ENCODE peak calls at places on chromosome 6, in eight cellular contexts. R, T, V, U, O, F, A and G are unnamed samples.

GRCh38 chr6:25311251-25311910 is 32.2 kb downstream of the CARMIL1 start:
- DNase-seq in A (peak; percentile 42), O (no peak), T (no peak), U (peak; percentile 71), F (no peak), R (no peak), V (no peak), G (no peak)

GRCh38 chr6:82057846-82058554 is 189.5 kb downstream of the IBTK start:
- DNase-seq in U (no peak), O (no peak), V (peak; percentile 85), T (no peak), R (no peak), F (no peak), A (peak; percentile 79), G (no peak)

GRCh38 chr6:8064638-8065518 is 689 bp upstream of the BLOC1S5 start:
- DNase-seq in O (no peak), V (no peak), A (no peak), T (no peak), U (no peak), R (no peak), F (no peak), G (no peak)

GRCh38 chr6:41599015-41599835 is 39.0 kb upstream of the MDFI start:
- DNase-seq in A (no peak), U (no peak), T (no peak), R (no peak), O (no peak), F (no peak), V (no peak), G (no peak)

GRCh38 chr6:134247271-134247833 is 70.6 kb downstream of the SGK1 start:
- DNase-seq in V (no peak), F (peak; percentile 38), U (no peak), A (no peak), R (no peak), O (no peak), T (no peak), G (no peak)

GRCh38 chr6:90135672-90136071 is 161.0 kb downstream of the BACH2 start:
- DNase-seq in U (no peak), F (no peak), T (no peak), V (peak; percentile 47), R (no peak), O (no peak), A (peak; percentile 28), G (no peak)

GRCh38 chr6:162485464-162485863 is 242.1 kb downstream of the PRKN start:
- DNase-seq in U (no peak), O (no peak), T (peak; percentile 28), A (no peak), V (no peak), R (no peak), F (no peak), G (no peak)

GRCh38 chr6:116115781-116116180 is 10.2 kb downstream of the COL10A1 start:
- DNase-seq in U (no peak), V (peak; percentile 45), R (no peak), A (peak; percentile 23), F (no peak), T (no peak), O (no peak), G (no peak)

GRCh38 chr6:43494766-43495165 is 15.4 kb downstream of the LRRC73 start:
- DNase-seq in A (no peak), R (no peak), O (no peak), F (no peak), T (no peak), U (no peak), V (no peak), G (no peak)

GRCh38 chr6:3750324-3751018 is 1.0 kb downstream of the PXDC1 start:
- DNase-seq in F (no peak), T (peak; percentile 64), V (peak; percentile 81), R (peak; percentile 87), O (peak; percentile 86), A (peak; percentile 76), U (peak; percentile 92), G (no peak)

GRCh38 chr6:104771258-104771832 is 88.4 kb downstream of the HACE1 start:
- DNase-seq in V (peak; percentile 62), R (no peak), F (no peak), T (peak; percentile 39), U (no peak), O (no peak), A (peak; percentile 73), G (no peak)

GRCh38 chr6:167795321-167795811 is 31.3 kb upstream of the AFDN start:
- DNase-seq in U (no peak), T (no peak), R (no peak), A (no peak), V (no peak), F (no peak), O (no peak), G (no peak)

GRCh38 chr6:45486739-45487138 is 109.0 kb upstream of the SUPT3H start:
- DNase-seq in O (no peak), A (no peak), R (no peak), V (no peak), U (no peak), T (no peak), F (no peak), G (no peak)

GRCh38 chr6:136527831-136528230 is 22.4 kb downstream of the MAP7 start:
- DNase-seq in O (no peak), R (no peak), V (no peak), T (no peak), U (no peak), A (no peak), F (no peak), G (no peak)

GRCh38 chr6:18309046-18309445 is 44.7 kb upstream of the DEK start:
- DNase-seq in R (no peak), U (no peak), A (no peak), V (no peak), F (no peak), O (no peak), T (no peak), G (no peak)

GRCh38 chr6:137076277-137077068 is 31.7 kb upstream of the IL20RA start:
- DNase-seq in R (peak; percentile 30), F (peak; percentile 10), V (peak; percentile 83), U (peak; percentile 77), T (peak; percentile 65), O (peak; percentile 53), A (peak; percentile 74), G (no peak)

GRCh38 chr6:44223471-44224153 is at the start of gene SLC29A1:
- DNase-seq in U (peak; percentile 69), R (peak; percentile 74), T (peak; percentile 95), A (peak; percentile 39), F (peak; percentile 85), V (peak; percentile 40), O (peak; percentile 77), G (no peak)

GRCh38 chr6:4320860-4321259 is 185.5 kb upstream of the ECI2 start:
- DNase-seq in A (peak; percentile 95), R (no peak), V (peak; percentile 94), U (no peak), T (no peak), F (no peak), O (no peak), G (no peak)

GRCh38 chr6:131182991-131183425 is 47.7 kb downstream of the AKAP7 start:
- DNase-seq in A (peak; percentile 74), U (no peak), F (peak; percentile 3), R (no peak), O (no peak), V (peak; percentile 69), T (no peak), G (no peak)

GRCh38 chr6:140566706-140567330 is 1192.4 kb upstream of the CITED2 start:
- DNase-seq in F (no peak), U (no peak), V (peak; percentile 80), T (no peak), A (peak; percentile 68), O (no peak), R (no peak), G (no peak)

GRCh38 chr6:110622912-110623578 is 146.6 kb upstream of the SLC22A16 start:
- DNase-seq in O (no peak), A (no peak), T (no peak), R (no peak), V (no peak), F (no peak), U (no peak), G (no peak)

GRCh38 chr6:41505084-41506049 is 40.8 kb upstream of the FOXP4 start:
- DNase-seq in U (peak; percentile 81), F (no peak), O (peak; percentile 94), V (peak; percentile 92), T (peak; percentile 91), A (peak; percentile 76), R (peak; percentile 90), G (no peak)

GRCh38 chr6:170437719-170438401 is 115.2 kb downstream of the PSMB1 start:
- DNase-seq in U (no peak), T (no peak), V (peak; percentile 19), O (no peak), A (no peak), F (no peak), R (no peak), G (no peak)

GRCh38 chr6:21898107-21898796 is 304.7 kb downstream of the SOX4 start:
- DNase-seq in O (no peak), F (no peak), R (no peak), A (no peak), V (peak; percentile 78), T (no peak), U (no peak), G (no peak)

GRCh38 chr6:56279346-56280080 is 32.1 kb upstream of the COL21A1 start:
- DNase-seq in U (no peak), R (no peak), T (no peak), O (no peak), V (peak; percentile 61), F (no peak), A (peak; percentile 7), G (no peak)

GRCh38 chr6:15327271-15327670 is 81.4 kb downstream of the JARID2 start:
- DNase-seq in T (peak; percentile 40), R (no peak), V (no peak), O (no peak), F (peak; percentile 25), A (peak; percentile 18), U (no peak), G (no peak)

GRCh38 chr6:112640895-112641294 is 293.8 kb downstream of the RFPL4B start:
- DNase-seq in A (peak; percentile 30), R (no peak), T (peak; percentile 36), U (no peak), V (peak; percentile 79), O (no peak), F (no peak), G (no peak)

GRCh38 chr6:35417979-35418661 is 34.0 kb upstream of the FANCE start:
- DNase-seq in T (peak; percentile 83), O (no peak), F (no peak), U (no peak), A (no peak), R (no peak), V (no peak), G (no peak)

GRCh38 chr6:146785001-146785585 is 186.3 kb downstream of the ADGB start:
- DNase-seq in A (peak; percentile 65), T (peak; percentile 40), F (no peak), V (peak; percentile 63), R (no peak), U (no peak), O (no peak), G (no peak)

GRCh38 chr6:3612341-3613041 is 139.0 kb downstream of the PXDC1 start:
- DNase-seq in F (no peak), A (peak; percentile 81), T (no peak), U (no peak), R (no peak), O (no peak), V (peak; percentile 95), G (no peak)

GRCh38 chr6:119184008-119184665 is 105.7 kb upstream of the FAM184A start:
- DNase-seq in A (no peak), U (no peak), R (no peak), T (no peak), V (no peak), O (no peak), F (no peak), G (no peak)

GRCh38 chr6:169789944-169790927 is 38.8 kb downstream of the ERMARD start:
- DNase-seq in U (peak; percentile 74), O (peak; percentile 85), V (peak; percentile 74), A (peak; percentile 67), R (peak; percentile 81), T (peak; percentile 94), F (peak; percentile 68), G (peak; percentile 9)

GRCh38 chr6:13190391-13190790 is 137.9 kb downstream of the TBC1D7 start:
- DNase-seq in R (no peak), V (peak; percentile 39), F (no peak), T (no peak), U (no peak), A (no peak), O (no peak), G (no peak)

GRCh38 chr6:126094411-126094810 is 108.1 kb downstream of the TRMT11 start:
- DNase-seq in T (no peak), V (no peak), A (no peak), O (no peak), U (no peak), R (no peak), F (no peak), G (no peak)